ENCODE peak calls at places on chromosomes 12 and 14, in nine cellular contexts. R, H, T, J, B, N, C, P and L are unnamed samples.

GRCh38 chr12:121905746-121906145 is 12.6 kb upstream of the CFAP251 start:
- DNase-seq in R (no peak), H (no peak), T (no peak), J (no peak), B (no peak), N (no peak), C (no peak), P (no peak), L (no peak)

GRCh38 chr12:56377310-56377988 is 14.8 kb upstream of the APOF start:
- DNase-seq in R (no peak), H (no peak), T (no peak), J (no peak), B (no peak), N (no peak), C (no peak), P (peak; percentile 4), L (no peak)

GRCh38 chr12:110704750-110705149 is 15.8 kb upstream of the HVCN1 start:
- DNase-seq in R (peak; percentile 30), H (no peak), T (no peak), J (no peak), B (no peak), N (no peak), C (no peak), P (no peak), L (no peak)

GRCh38 chr12:68792952-68793351 is 15.0 kb upstream of the MDM2 start:
- DNase-seq in R (no peak), H (no peak), T (no peak), J (no peak), B (no peak), N (no peak), C (no peak), P (peak; percentile 48), L (peak; percentile 5)

GRCh38 chr14:29042546-29042945 is 276.0 kb downstream of the FOXG1 start:
- DNase-seq in R (no peak), H (no peak), T (no peak), J (no peak), B (no peak), N (no peak), C (no peak), P (no peak), L (no peak)

GRCh38 chr12:65734226-65734625 is 90.1 kb upstream of the HMGA2 start:
- DNase-seq in R (no peak), H (no peak), T (no peak), J (no peak), B (no peak), N (no peak), C (no peak), P (no peak), L (no peak)

GRCh38 chr14:89503458-89503996 is 86.5 kb upstream of the FOXN3 start:
- DNase-seq in R (no peak), H (no peak), T (no peak), J (no peak), B (no peak), N (no peak), C (no peak), P (no peak), L (no peak)

GRCh38 chr14:32512348-32512747 is 183.2 kb downstream of the AKAP6 start:
- DNase-seq in R (no peak), H (no peak), T (no peak), J (no peak), B (no peak), N (no peak), C (no peak), P (no peak), L (no peak)

GRCh38 chr12:70721216-70721615 is 84.0 kb upstream of the PTPRB start:
- DNase-seq in R (no peak), H (no peak), T (no peak), J (no peak), B (no peak), N (no peak), C (no peak), P (no peak), L (no peak)

GRCh38 chr14:96582995-96583394 is 80.8 kb downstream of the PAPOLA start:
- DNase-seq in R (no peak), H (no peak), T (no peak), J (no peak), B (no peak), N (no peak), C (no peak), P (no peak), L (no peak)

GRCh38 chr14:105867961-105868599 is 341.7 kb downstream of the TMEM121 start:
- DNase-seq in R (no peak), H (peak; percentile 3), T (no peak), J (no peak), B (peak; percentile 25), N (no peak), C (no peak), P (no peak), L (no peak)

GRCh38 chr12:128791395-128792322 is 32.1 kb downstream of the SLC15A4 start:
- DNase-seq in R (no peak), H (no peak), T (no peak), J (no peak), B (no peak), N (no peak), C (no peak), P (no peak), L (no peak)

GRCh38 chr14:69376439-69376838 is 21.7 kb downstream of the ERH start:
- DNase-seq in R (no peak), H (no peak), T (no peak), J (no peak), B (no peak), N (no peak), C (no peak), P (peak; percentile 40), L (no peak)

DNA sequence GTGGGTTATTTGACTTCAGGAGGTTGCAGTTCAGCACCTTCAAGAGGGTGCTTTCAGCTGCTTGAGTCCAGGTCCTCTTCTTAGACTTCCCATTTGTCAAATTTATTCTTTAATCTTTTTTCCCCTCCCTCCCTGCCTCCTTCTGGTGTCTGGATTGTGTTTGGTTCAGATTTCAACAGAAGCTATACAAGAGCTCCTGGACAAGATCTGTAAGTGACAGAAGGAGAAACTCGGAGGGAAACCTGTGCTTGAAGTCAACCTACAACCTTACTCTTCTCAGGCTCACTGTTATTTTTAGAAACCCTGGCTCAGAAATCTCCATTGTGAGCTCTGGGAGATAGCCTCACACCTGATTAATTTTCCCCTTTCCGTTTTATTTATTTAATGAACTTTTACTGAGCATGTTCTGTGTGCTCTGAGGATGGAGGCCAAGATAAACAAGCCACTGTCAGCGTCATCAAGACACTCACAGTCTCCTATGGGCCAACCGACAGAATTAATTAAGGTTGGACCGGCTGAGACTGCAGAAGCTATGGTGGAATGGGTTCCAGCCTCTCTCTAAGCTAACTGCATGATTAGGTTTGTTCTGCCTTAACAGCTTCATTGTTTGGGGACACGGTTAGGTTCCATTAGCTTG is 13.4 kb downstream of the PDE1B start:
- DNase-seq in R (peak; percentile 13), H (no peak), T (no peak), J (no peak), B (no peak), N (no peak), C (no peak), P (no peak), L (no peak)
- H3K4me1 ChIP-seq in R (no peaks in the 10 kb centered on the region), H (no peaks in the 10 kb centered on the region), T (no peaks in the 10 kb centered on the region), J (no peaks in the 10 kb centered on the region), B (peaks cover 20% of the 10 kb centered on the region), N (peaks cover 4% of the 10 kb centered on the region), C (no peaks in the 10 kb centered on the region), P (no peaks in the 10 kb centered on the region), L (peaks cover 14% of the 10 kb centered on the region)

GRCh38 chr12:3820122-3820521 is 53.1 kb downstream of the PARP11 start:
- DNase-seq in R (no peak), H (no peak), T (no peak), J (no peak), B (no peak), N (no peak), C (no peak), P (peak; percentile 17), L (no peak)
- H3K4me3 ChIP-seq in R (no peak overlapping the region), H (no peak overlapping the region), T (no peak overlapping the region), J (no peak overlapping the region), B (no peak overlapping the region), N (no peak overlapping the region), C (no peak overlapping the region), P (no peak overlapping the region), L (no peak overlapping the region)

DNA sequence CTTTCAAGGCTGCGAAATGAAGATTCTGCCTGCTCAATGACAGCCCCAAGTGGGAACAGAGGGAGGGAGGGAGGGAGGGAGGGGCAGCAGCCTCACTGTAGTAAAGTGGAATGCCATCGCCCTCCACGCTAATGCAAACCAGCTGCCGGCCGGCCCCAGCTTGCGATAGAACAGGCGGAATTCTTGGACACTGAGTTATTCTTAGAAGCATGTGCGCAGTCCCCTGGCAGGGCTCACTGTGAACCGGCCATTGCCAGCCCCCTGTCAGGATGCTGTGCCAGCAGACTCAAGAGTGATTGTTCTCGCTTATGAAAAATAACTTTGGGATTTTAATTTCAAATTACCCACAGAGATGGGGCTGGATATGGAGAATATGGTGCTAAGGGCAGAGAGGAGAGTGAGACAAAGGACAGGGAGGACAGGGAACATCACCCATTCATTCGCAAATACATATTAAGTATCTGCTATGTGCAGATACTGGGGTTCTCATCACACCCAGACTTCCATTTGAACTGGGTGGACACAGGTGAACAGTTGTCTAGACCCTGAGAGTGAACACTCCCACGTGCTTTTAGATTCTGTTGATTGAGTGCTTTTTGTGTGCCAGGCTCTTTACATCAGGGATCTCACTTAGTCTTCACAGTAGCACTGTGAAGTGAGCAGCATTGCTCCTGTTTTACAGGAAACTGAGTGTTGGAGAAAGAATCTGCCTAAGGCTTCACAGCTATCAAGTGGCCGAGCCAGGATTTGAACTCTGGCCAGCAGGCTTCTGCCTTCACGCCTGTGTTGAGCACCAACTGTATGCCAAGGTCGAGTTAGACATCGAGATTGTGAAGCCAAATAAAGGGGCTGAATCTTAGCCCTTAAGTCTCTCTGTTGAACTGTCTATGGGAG is 192.9 kb downstream of the C12orf75 start:
- DNase-seq in R (peak; percentile 9), H (peak; percentile 73), T (peak; percentile 86), J (peak; percentile 83), B (peak; percentile 35), N (peak; percentile 36), C (no peak), P (peak; percentile 89), L (no peak)
- H3K27ac ChIP-seq in R (no peak overlapping the region), H (no peak overlapping the region), T (peak overlapping the region; percentile 70), J (peak overlapping the region; percentile 91), B (no peak overlapping the region), N (no peak overlapping the region), C (no peak overlapping the region), P (no peak overlapping the region), L (no peak overlapping the region)

GRCh38 chr14:104150201-104151027 is 12.0 kb downstream of the KIF26A start:
- DNase-seq in R (no peak), H (no peak), T (peak; percentile 36), J (no peak), B (peak; percentile 58), N (no peak), C (no peak), P (peak; percentile 27), L (no peak)

GRCh38 chr14:104149617-104150141 is 11.3 kb downstream of the KIF26A start:
- DNase-seq in R (no peak), H (peak; percentile 43), T (peak; percentile 52), J (no peak), B (peak; percentile 65), N (no peak), C (no peak), P (no peak), L (no peak)

GRCh38 chr14:104147346-104148125 is 9.1 kb downstream of the KIF26A start:
- DNase-seq in R (no peak), H (no peak), T (peak; percentile 50), J (no peak), B (no peak), N (no peak), C (no peak), P (no peak), L (no peak)

GRCh38 chr14:104148433-104149277 is 10.3 kb downstream of the KIF26A start:
- DNase-seq in R (no peak), H (no peak), T (peak; percentile 32), J (no peak), B (no peak), N (no peak), C (no peak), P (no peak), L (no peak)

GRCh38 chr14:104149278-104149595 is 10.8 kb downstream of the KIF26A start:
- DNase-seq in R (no peak), H (no peak), T (peak; percentile 36), J (no peak), B (no peak), N (no peak), C (no peak), P (no peak), L (no peak)
- H3K4me1 ChIP-seq in R (no peaks in the 10 kb centered on the region), H (no peaks in the 10 kb centered on the region), T (no peaks in the 10 kb centered on the region), J (no peaks in the 10 kb centered on the region), B (peaks cover 24% of the 10 kb centered on the region), N (no peaks in the 10 kb centered on the region), C (peaks cover 5% of the 10 kb centered on the region), P (no peaks in the 10 kb centered on the region), L (no peaks in the 10 kb centered on the region)